ENCODE peak calls at places on chromosomes 3 and 15, in ten cellular contexts. P is tibial nerve, Z is fibroblast of mammary gland, J is dorsolateral prefrontal cortex, M is HepG2, E is H1, L is fibroblast of the aortic adventitia, R is glutamatergic neuron, F is GM10248, Q is CD14-positive monocyte. A is an unnamed sample.

GRCh38 chr3:158912621-158913020 is 110.8 kb downstream of the MFSD1 start:
- DNase-seq in R (no peak), F (no peak), J (no peak), E (no peak), M (no peak), Q (no peak), P (no peak), L (no peak), Z (peak), A (peak)

GRCh38 chr3:85270488-85270887 is 311.7 kb downstream of the CADM2 start:
- DNase-seq in P (no peak), L (no peak), Q (no peak), F (no peak), J (no peak), R (no peak), E (no peak), Z (no peak), M (no peak), A (no peak)

GRCh38 chr3:16888785-16889607 is 4.2 kb downstream of the PLCL2 start:
- DNase-seq in R (no peak), Q (no peak), P (no peak), L (no peak), J (no peak), Z (no peak), E (no peak), M (no peak), F (peak), A (no peak)

GRCh38 chr3:51967384-51968174 is at the start of gene PCBP4:
- DNase-seq in R (peak), M (peak), L (no peak), P (peak), E (peak), Q (no peak), Z (no peak), J (peak), F (peak), A (no peak)

GRCh38 chr15:25982736-25983135 is 119.6 kb upstream of the ATP10A start:
- DNase-seq in F (no peak), E (no peak), R (no peak), J (no peak), Z (no peak), P (no peak), L (no peak), Q (no peak), M (no peak), A (no peak)

GRCh38 chr3:96619475-96619874 is 194.9 kb upstream of the EPHA6 start:
- DNase-seq in F (no peak), E (no peak), Z (no peak), Q (no peak), J (no peak), M (no peak), L (no peak), P (no peak), R (no peak), A (no peak)

GRCh38 chr3:70992557-70992956 is 591.0 kb downstream of the FOXP1 start:
- DNase-seq in L (no peak), F (no peak), Z (no peak), Q (no peak), R (no peak), E (no peak), J (no peak), M (no peak), P (no peak), A (peak)

GRCh38 chr15:40982855-40983254 is 29.6 kb downstream of the CHAC1 start:
- DNase-seq in F (no peak), Z (peak), R (no peak), P (no peak), M (no peak), Q (no peak), L (peak), J (no peak), E (no peak), A (peak)

GRCh38 chr3:151404316-151404715 is 19.8 kb upstream of the P2RY12 start:
- DNase-seq in Q (no peak), R (no peak), E (no peak), L (peak), J (no peak), P (no peak), F (no peak), Z (peak), M (no peak), A (peak)

GRCh38 chr15:97234841-97235240 is 725.7 kb upstream of the ARRDC4 start:
- DNase-seq in F (no peak), Z (no peak), L (no peak), Q (no peak), E (no peak), R (no peak), P (no peak), M (no peak), J (no peak), A (no peak)

GRCh38 chr15:83734487-83734886 is 80.6 kb downstream of the ADAMTSL3 start:
- DNase-seq in P (no peak), M (no peak), F (no peak), Z (peak), Q (no peak), J (no peak), R (no peak), E (peak), L (no peak), A (no peak)

GRCh38 chr3:171173732-171174131 is 147.2 kb upstream of the SLC2A2 start:
- DNase-seq in F (no peak), R (no peak), L (no peak), E (no peak), P (no peak), J (peak), Z (no peak), M (no peak), Q (peak), A (no peak)

GRCh38 chr3:94440767-94441493 is 378.1 kb downstream of the NSUN3 start:
- DNase-seq in M (peak), Q (no peak), Z (peak), P (no peak), E (no peak), R (no peak), F (no peak), L (peak), J (no peak), A (peak)

GRCh38 chr3:14822134-14822533 is 3.4 kb downstream of the FGD5 start:
- DNase-seq in E (no peak), J (no peak), L (no peak), P (no peak), Q (no peak), Z (no peak), R (no peak), M (no peak), F (no peak), A (no peak)

GRCh38 chr3:189512039-189512438 is 119.2 kb upstream of the TP63 start:
- DNase-seq in F (peak), M (no peak), E (no peak), Q (no peak), R (no peak), J (no peak), Z (no peak), L (no peak), P (no peak), A (no peak)

GRCh38 chr3:151814588-151814987 is 672 bp downstream of the AADAC start:
- DNase-seq in F (no peak), E (no peak), P (no peak), Z (no peak), J (no peak), M (no peak), L (no peak), R (no peak), Q (no peak), A (no peak)

GRCh38 chr15:35496585-35496984 is 49.4 kb downstream of the DPH6 start:
- DNase-seq in J (no peak), P (no peak), Q (no peak), Z (peak), R (no peak), F (peak), E (no peak), M (no peak), L (no peak), A (peak)

GRCh38 chr3:107372506-107372905 is 4.7 kb upstream of the CCDC54 start:
- DNase-seq in P (no peak), Z (no peak), J (no peak), L (no peak), M (no peak), Q (no peak), E (no peak), F (no peak), R (no peak), A (no peak)

GRCh38 chr15:68106656-68107055 is 52.5 kb downstream of the PIAS1 start:
- DNase-seq in J (no peak), M (peak), L (peak), Q (no peak), Z (peak), P (no peak), R (no peak), E (no peak), F (no peak), A (peak)

GRCh38 chr15:71114887-71115566 is at the start of gene THSD4:
- DNase-seq in Q (no peak), L (peak), Z (peak), M (peak), F (peak), J (peak), R (peak), P (peak), E (peak), A (peak)

GRCh38 chr15:93317772-93318171 is 228.8 kb upstream of the RGMA start:
- DNase-seq in Q (no peak), Z (no peak), E (no peak), L (no peak), R (no peak), J (no peak), P (no peak), F (no peak), M (no peak), A (no peak)

GRCh38 chr3:112561693-112562529 is at the start of the genes ATG3 and SLC35A5:
- DNase-seq in L (peak), J (peak), R (peak), Z (peak), M (peak), P (peak), E (peak), Q (peak), F (peak), A (peak)
- TF ChIP-seq CTCF in L (no peak), J (no peak), R (no peak), Z (no peak), M (peak), P (peak), E (no peak), Q (no peak), F (no peak), A (peak)

GRCh38 chr3:157077565-157077991 is 82.4 kb downstream of the CCNL1 start:
- DNase-seq in E (no peak), J (no peak), P (no peak), L (peak), F (no peak), Z (peak), Q (no peak), M (peak), R (no peak), A (peak)
- TF ChIP-seq CTCF in E (no peak), J (peak), P (no peak), L (peak), F (no peak), Z (peak), Q (no peak), M (peak), R (no peak), A (peak)

GRCh38 chr3:9870978-9871377 is 9.1 kb downstream of the CIDEC start:
- DNase-seq in Z (peak), Q (no peak), L (peak), F (no peak), M (peak), P (no peak), R (no peak), E (no peak), J (no peak), A (peak)
- TF ChIP-seq CTCF in Z (no peak), Q (no peak), L (no peak), F (no peak), M (no peak), P (no peak), R (no peak), E (no peak), J (no peak), A (no peak)

DNA sequence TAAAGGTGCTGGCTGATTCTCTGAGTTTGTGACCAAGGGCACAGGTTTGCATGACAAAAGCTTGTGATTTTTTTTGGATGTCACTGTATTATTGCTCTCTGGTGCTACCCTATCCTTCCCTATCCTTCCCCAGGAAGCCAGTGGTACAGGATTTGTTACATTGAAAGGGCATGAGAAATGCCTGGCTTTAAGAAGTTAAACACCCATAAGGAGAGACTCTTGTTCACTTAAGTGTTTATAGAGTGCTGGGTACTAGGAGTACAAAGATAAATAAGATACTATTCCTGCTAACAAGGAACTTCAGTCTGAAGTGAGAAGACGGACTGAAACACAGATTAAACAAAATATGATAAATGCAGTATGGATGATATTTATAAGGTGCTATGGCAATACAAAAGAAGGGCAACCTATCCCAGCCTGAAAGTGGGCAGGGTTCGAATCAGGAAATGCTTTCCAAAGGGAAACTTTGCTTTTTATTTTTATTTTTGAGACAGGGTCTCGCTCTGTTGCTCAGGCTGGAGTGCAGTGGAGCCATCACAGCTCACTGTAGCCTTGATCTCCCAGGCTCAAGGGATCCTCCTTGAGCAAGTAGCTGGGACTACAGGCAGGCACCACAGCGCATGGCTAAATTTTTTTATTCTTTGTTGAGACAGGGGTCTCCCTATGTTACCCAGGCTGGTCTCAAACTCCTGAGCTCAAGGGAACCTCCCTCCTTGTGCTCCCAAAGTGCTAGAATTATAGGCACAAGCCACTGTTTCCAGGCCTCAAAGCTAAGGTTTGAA is 11.2 kb downstream of the LCMT2 start:
- DNase-seq in R (no peak), E (no peak), Q (no peak), J (no peak), Z (no peak), M (no peak), L (no peak), F (no peak), P (no peak), A (no peak)
- TF ChIP-seq CTCF in R (no peak), E (no peak), Q (no peak), J (no peak), Z (no peak), M (no peak), L (no peak), F (no peak), P (no peak), A (no peak)

GRCh38 chr3:111210866-111211564 is 139.4 kb downstream of the NECTIN3 start:
- DNase-seq in R (no peak), P (no peak), Z (no peak), M (no peak), F (no peak), E (no peak), L (peak), J (no peak), Q (no peak), A (peak)

GRCh38 chr3:111212511-111212910 is 140.9 kb downstream of the NECTIN3 start:
- DNase-seq in Q (no peak), F (no peak), E (no peak), P (no peak), Z (no peak), J (no peak), M (no peak), R (no peak), L (no peak), A (no peak)

GRCh38 chr3:111215481-111215880 is 143.9 kb downstream of the NECTIN3 start:
- DNase-seq in R (no peak), M (no peak), L (no peak), J (no peak), P (no peak), F (no peak), Q (no peak), Z (peak), E (no peak), A (peak)

DNA sequence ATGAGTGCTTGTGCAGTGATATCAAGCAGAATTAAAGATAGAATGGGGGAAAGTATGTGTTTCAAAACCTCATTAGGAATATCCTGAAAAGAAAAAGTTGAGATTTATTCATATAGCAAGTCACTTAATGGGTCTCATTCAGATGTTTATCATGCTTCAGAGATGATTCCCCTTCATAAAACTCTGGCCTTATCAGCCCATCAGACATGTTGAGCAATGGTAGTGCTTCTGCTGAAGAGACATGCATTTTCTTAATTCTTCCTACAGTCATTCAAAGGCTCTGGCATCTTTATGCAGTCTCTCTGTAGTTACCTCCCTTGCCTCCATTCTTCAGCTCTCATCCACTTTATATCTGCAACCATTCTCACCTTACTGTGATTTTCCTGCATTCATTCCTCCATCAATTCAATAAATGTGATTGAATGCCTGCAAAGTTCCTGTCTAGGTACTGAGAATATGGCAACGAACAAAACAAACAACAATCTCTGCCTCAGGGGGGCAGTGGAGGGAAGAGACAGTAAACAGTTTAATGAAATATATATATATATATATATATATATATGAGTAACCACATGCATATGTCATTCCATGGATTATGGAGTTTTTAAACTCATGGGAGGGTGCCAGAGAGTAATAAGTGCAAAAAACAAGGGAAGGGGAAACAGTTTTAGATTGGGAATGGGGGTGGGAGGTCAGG is 138.5 kb downstream of the NECTIN3 start:
- DNase-seq in J (no peak), Z (peak), P (no peak), R (no peak), L (peak), F (no peak), Q (no peak), E (no peak), M (no peak), A (peak)
- TF ChIP-seq CTCF in J (no peak), Z (peak), P (no peak), R (no peak), L (no peak), F (no peak), Q (no peak), E (no peak), M (no peak), A (peak)

DNA sequence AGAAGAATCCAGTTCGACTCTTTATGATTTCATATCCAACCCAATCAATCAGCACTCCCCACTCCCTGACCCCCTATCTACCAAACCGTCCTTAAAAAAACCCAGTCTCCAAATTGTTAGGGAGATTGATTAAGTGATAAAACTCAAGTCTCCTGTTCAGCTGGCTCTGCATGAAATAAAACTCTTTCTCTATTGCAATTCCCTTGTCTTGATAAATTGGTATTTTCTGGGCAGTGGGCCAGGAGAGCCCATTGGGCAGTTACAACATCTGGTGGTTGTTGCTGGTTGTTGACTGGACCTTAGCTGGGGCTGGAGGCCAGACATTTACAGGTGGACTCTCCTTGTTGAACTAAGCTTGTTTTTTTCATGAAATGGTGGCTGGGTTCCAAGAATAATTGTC is 642.3 kb downstream of the ROBO2 start:
- DNase-seq in Q (no peak), L (no peak), F (no peak), J (no peak), E (no peak), R (no peak), Z (no peak), M (no peak), P (no peak), A (no peak)
- TF ChIP-seq CTCF in Q (no peak), L (no peak), F (no peak), J (no peak), E (no peak), R (no peak), Z (no peak), M (no peak), P (no peak), A (no peak)

DNA sequence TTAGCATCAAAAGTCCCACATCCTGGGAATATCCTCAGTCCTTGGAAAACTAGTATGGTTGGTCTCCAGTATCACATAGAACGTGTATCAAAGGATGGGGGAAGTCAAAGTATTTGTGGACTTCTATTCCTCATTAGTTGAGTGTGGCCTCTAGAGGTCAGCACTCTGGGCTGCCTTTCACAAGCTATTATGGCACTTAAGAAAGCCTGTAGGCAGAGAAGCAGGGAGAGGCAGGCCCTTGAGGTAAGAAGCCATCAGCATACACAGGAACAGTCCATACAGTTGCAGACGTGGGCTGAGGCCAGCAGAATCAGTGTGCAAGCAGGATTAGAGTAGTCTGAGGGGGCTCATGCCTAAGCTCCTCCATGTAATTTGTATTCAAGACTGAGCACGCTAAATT is 341.7 kb downstream of the CLSTN2 start:
- DNase-seq in E (no peak), Z (peak), P (no peak), Q (no peak), F (no peak), L (peak), R (peak), M (peak), J (no peak), A (peak)
- TF ChIP-seq CTCF in E (no peak), Z (peak), P (no peak), Q (no peak), F (peak), L (peak), R (peak), M (peak), J (peak), A (peak)

DNA sequence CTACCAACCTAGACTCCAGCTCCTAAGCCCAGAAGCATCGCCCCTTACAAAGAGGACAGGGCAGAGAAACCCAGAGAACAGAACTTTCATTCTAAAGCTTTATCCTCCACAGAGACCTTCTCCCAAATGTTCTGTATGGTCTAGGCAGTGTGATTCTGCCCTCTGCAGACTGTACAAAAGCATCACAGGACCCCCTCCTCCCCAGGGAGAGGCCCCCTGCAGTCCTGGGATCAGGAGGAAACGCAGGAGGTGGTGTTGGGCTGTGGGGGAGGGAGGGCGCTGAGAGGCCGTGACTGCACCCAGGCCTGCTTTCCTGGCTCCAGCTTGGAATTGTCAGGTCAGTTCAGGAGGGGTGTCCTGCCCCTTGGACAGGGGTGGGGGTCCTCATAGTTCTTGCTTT is 101.3 kb downstream of the DGKG start:
- DNase-seq in J (no peak), Q (no peak), R (no peak), L (no peak), P (no peak), F (no peak), Z (no peak), M (no peak), E (no peak), A (no peak)
- TF ChIP-seq CTCF in J (no peak), Q (no peak), R (no peak), L (no peak), P (no peak), F (no peak), Z (no peak), M (peak), E (no peak), A (no peak)